ENCODE peak calls at places on chromosomes 7 and 10, in seven cellular contexts. U is brain microvascular endothelial cell; A is WERI-Rb-1; X is fibroblast of the conjunctiva; Y is activated CD4-positive, alpha-beta T cell treated with anti-CD3 and anti-CD28 coated beads for 48 hours; N is A172; S is B cell. T is an unnamed sample.
A peak's percentile ranks its signal among the peaks of the same experiment; 100 is the strongest.

GRCh38 chr7:155198901-155199845 is 98.5 kb upstream of the INSIG1 start:
- DNase-seq in U (peak; percentile 86), A (no peak), X (no peak), Y (peak; percentile 68), N (peak; percentile 80), S (no peak), T (peak; percentile 94)

GRCh38 chr10:1638889-1639418 is 98.4 kb downstream of the ADARB2 start:
- DNase-seq in U (no peak), A (no peak), X (no peak), Y (no peak), N (peak; percentile 46), S (no peak), T (peak; percentile 56)

GRCh38 chr10:35794703-35795102 is 152.6 kb upstream of the FZD8 start:
- DNase-seq in U (peak; percentile 5), A (no peak), X (no peak), Y (no peak), N (no peak), S (no peak), T (no peak)

GRCh38 chr10:117135026-117135372 is 3.1 kb downstream of the VAX1 start:
- DNase-seq in U (no peak), A (no peak), X (no peak), Y (no peak), N (no peak), S (no peak), T (no peak)

GRCh38 chr7:141409911-141410329 is 141.3 kb upstream of the AGK start:
- DNase-seq in U (no peak), A (no peak), X (no peak), Y (no peak), N (no peak), S (no peak), T (no peak)

GRCh38 chr10:116437076-116437692 is 9.5 kb downstream of the PNLIPRP3 start:
- DNase-seq in U (no peak), A (no peak), X (no peak), Y (no peak), N (no peak), S (no peak), T (no peak)

GRCh38 chr7:103996017-103996551 is 6.6 kb upstream of the RELN start:
- DNase-seq in U (no peak), A (no peak), X (no peak), Y (no peak), N (no peak), S (no peak), T (no peak)

GRCh38 chr7:31028417-31028988 is 23.6 kb upstream of the ADCYAP1R1 start:
- DNase-seq in U (no peak), A (no peak), X (no peak), Y (no peak), N (no peak), S (no peak), T (no peak)

GRCh38 chr7:100667331-100668068 is 6.0 kb upstream of the GNB2 start:
- DNase-seq in U (no peak), A (no peak), X (no peak), Y (no peak), N (no peak), S (no peak), T (no peak)

GRCh38 chr10:80442879-80443278 is 11.2 kb upstream of the TSPAN14 start:
- DNase-seq in U (no peak), A (peak; percentile 45), X (no peak), Y (no peak), N (no peak), S (no peak), T (no peak)

GRCh38 chr7:86991093-86991769 is 68.2 kb downstream of the ELAPOR2 start:
- DNase-seq in U (no peak), A (no peak), X (no peak), Y (no peak), N (no peak), S (no peak), T (no peak)

GRCh38 chr7:4093035-4093434 is 589.1 kb upstream of the FOXK1 start:
- DNase-seq in U (no peak), A (no peak), X (no peak), Y (no peak), N (no peak), S (no peak), T (no peak)

GRCh38 chr7:158073845-158074840 is 513.5 kb downstream of the PTPRN2 start:
- DNase-seq in U (no peak), A (no peak), X (no peak), Y (no peak), N (no peak), S (no peak), T (no peak)

GRCh38 chr10:129274928-129275474 is 192.0 kb upstream of the MGMT start:
- DNase-seq in U (no peak), A (peak; percentile 27), X (no peak), Y (no peak), N (no peak), S (no peak), T (no peak)

GRCh38 chr7:44138698-44139097 is 2.4 kb downstream of the MYL7 start:
- DNase-seq in U (no peak), A (no peak), X (no peak), Y (no peak), N (no peak), S (no peak), T (no peak)

GRCh38 chr7:7519528-7519927 is 16.1 kb downstream of the COL28A1 start:
- DNase-seq in U (no peak), A (no peak), X (no peak), Y (no peak), N (no peak), S (no peak), T (peak; percentile 48)

GRCh38 chr7:104130726-104131125 is 77.1 kb downstream of the ORC5 start:
- DNase-seq in U (no peak), A (no peak), X (no peak), Y (no peak), N (no peak), S (no peak), T (no peak)

GRCh38 chr7:156148995-156149394 is 336.7 kb upstream of the SHH start:
- DNase-seq in U (no peak), A (no peak), X (no peak), Y (no peak), N (no peak), S (no peak), T (no peak)

GRCh38 chr10:129328531-129328930 is 138.5 kb upstream of the MGMT start:
- DNase-seq in U (peak; percentile 11), A (no peak), X (no peak), Y (no peak), N (no peak), S (no peak), T (no peak)

GRCh38 chr10:73730153-73730906 is 13.8 kb upstream of the SEC24C start:
- DNase-seq in U (peak; percentile 90), A (peak; percentile 91), X (peak; percentile 67), Y (peak; percentile 95), N (peak; percentile 86), S (peak; percentile 77), T (peak; percentile 76)

GRCh38 chr7:98855610-98856009 is 14.2 kb downstream of the TMEM130 start:
- DNase-seq in U (no peak), A (no peak), X (no peak), Y (no peak), N (no peak), S (no peak), T (no peak)

GRCh38 chr10:119342017-119342734 is 134.8 kb downstream of the GRK5 start:
- DNase-seq in U (no peak), A (peak; percentile 40), X (no peak), Y (no peak), N (no peak), S (no peak), T (no peak)

GRCh38 chr7:7554021-7554432 is 12.7 kb upstream of the MIOS start:
- DNase-seq in U (peak; percentile 34), A (peak; percentile 91), X (peak; percentile 32), Y (no peak), N (peak; percentile 87), S (no peak), T (no peak)

GRCh38 chr10:1809139-1809755 is 71.9 kb upstream of the ADARB2 start:
- DNase-seq in U (no peak), A (no peak), X (no peak), Y (peak; percentile 11), N (no peak), S (no peak), T (no peak)

GRCh38 chr10:36778600-36778999 is 346.8 kb upstream of the ANKRD30A start:
- DNase-seq in U (no peak), A (no peak), X (no peak), Y (no peak), N (no peak), S (no peak), T (no peak)

GRCh38 chr7:117186218-117186617 is 136.6 kb downstream of the WNT2 start:
- DNase-seq in U (peak; percentile 95), A (no peak), X (no peak), Y (no peak), N (peak; percentile 55), S (no peak), T (no peak)

GRCh38 chr10:92123031-92123450 is 167.8 kb downstream of the CPEB3 start:
- DNase-seq in U (no peak), A (no peak), X (no peak), Y (no peak), N (no peak), S (no peak), T (no peak)

T was measured in RCC 7860.